ENCODE peak calls at places on chromosomes 11 and 22, in five cellular contexts. R, J, X, H and E are unnamed samples.

GRCh38 chr22:20567993-20568417 is 60.6 kb downstream of the MED15 start:
- DNase-seq in R (peak; percentile 59), J (peak; percentile 71), X (no peak), H (no peak), E (peak; percentile 51)

GRCh38 chr11:105862736-105863367 is 159.2 kb downstream of the MSANTD4 start:
- DNase-seq in R (peak; percentile 68), J (peak; percentile 70), X (peak; percentile 30), H (no peak), E (peak; percentile 57)

GRCh38 chr11:803770-804598 is 1.0 kb downstream of the PIDD1 start:
- DNase-seq in R (no peak), J (peak; percentile 22), X (no peak), H (no peak), E (no peak)

GRCh38 chr11:126083829-126084607 is 21.4 kb upstream of the CDON start:
- DNase-seq in R (no peak), J (no peak), X (peak; percentile 73), H (no peak), E (no peak)

GRCh38 chr11:111733655-111734088 is 32.5 kb downstream of the PPP2R1B start:
- DNase-seq in R (no peak), J (no peak), X (no peak), H (no peak), E (no peak)

GRCh38 chr11:64447717-64448598 is 89.0 kb downstream of the RPS6KA4 start:
- DNase-seq in R (peak; percentile 7), J (peak; percentile 57), X (no peak), H (no peak), E (peak; percentile 15)

GRCh38 chr11:44383246-44383645 is 73.3 kb upstream of the ALX4 start:
- DNase-seq in R (no peak), J (no peak), X (no peak), H (no peak), E (no peak)

GRCh38 chr11:117222991-117223740 is 8.7 kb downstream of the PCSK7 start:
- DNase-seq in R (no peak), J (no peak), X (no peak), H (no peak), E (no peak)

GRCh38 chr11:114886644-114887259 is 208.4 kb downstream of the NXPE2 start:
- DNase-seq in R (no peak), J (no peak), X (no peak), H (no peak), E (no peak)

GRCh38 chr11:91703042-91703441 is 521.6 kb upstream of the FAT3 start:
- DNase-seq in R (no peak), J (no peak), X (no peak), H (no peak), E (no peak)

GRCh38 chr11:34324466-34324865 is 33.3 kb downstream of the ABTB2 start:
- DNase-seq in R (no peak), J (no peak), X (no peak), H (no peak), E (no peak)
- H2BK5ac ChIP-seq in R (no peak overlapping the region), J (no peak overlapping the region), X (no peak overlapping the region), H (no peak overlapping the region), E (no peak overlapping the region)

GRCh38 chr11:11003226-11003625 is 145.4 kb upstream of the ZBED5 start:
- DNase-seq in R (no peak), J (no peak), X (no peak), H (no peak), E (no peak)
- H3K4me3 ChIP-seq in R (no peak overlapping the region), J (no peak overlapping the region), X (no peak overlapping the region), H (no peak overlapping the region), E (no peak overlapping the region)

DNA sequence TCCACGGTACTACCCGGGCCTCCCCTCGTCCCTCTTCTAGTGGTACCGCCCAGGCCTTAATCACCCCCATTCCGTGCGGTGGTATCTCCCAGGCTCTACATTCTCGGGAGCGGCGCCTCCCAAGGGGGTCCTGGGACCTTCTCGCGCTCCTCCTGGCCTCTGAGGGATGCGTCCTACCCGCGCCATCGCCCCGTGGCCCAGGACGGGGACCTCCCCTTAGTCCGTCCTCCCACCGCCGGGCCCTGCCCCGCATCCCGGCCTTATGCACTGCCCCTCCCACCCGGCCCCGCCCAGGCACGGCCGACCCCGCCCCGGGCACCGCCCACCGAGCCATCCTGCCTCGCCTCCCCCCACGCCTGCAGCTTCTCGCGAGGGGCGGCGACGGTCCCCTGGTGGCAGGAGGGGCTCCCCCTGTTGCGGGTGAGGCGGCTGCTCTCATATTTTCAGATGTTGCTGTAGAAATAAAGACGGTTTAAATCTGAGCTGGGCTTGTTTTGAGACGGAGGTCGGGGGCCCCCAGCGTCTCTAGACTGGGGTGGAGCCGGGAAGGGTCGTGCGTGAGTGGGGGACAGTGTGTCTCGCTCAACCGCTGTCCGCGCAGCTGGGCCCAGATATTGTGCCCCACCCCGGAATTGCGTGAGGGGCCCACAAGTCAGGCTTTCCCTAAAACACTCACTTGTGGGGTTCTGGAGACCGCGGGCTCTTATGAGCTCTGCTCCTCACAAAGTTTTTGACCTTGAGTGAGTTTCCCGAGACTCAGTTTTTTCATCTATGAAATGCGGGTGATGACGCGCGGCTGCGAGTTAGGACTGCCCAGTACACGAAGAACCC is 845 bp upstream of the RAB1B start:
- DNase-seq in R (peak; percentile 79), J (peak; percentile 89), X (peak; percentile 86), H (peak; percentile 88), E (peak; percentile 92)
- H2BK5ac ChIP-seq in R (peak overlapping the region; percentile 78), J (no peak overlapping the region), X (no peak overlapping the region), H (peak overlapping the region; percentile 47), E (no peak overlapping the region)

GRCh38 chr22:30310881-30311771 is 15.6 kb downstream of the TBC1D10A start:
- DNase-seq in R (peak; percentile 61), J (peak; percentile 58), X (no peak), H (no peak), E (no peak)

GRCh38 chr22:30308096-30308495 is 18.6 kb downstream of the TBC1D10A start:
- DNase-seq in R (no peak), J (no peak), X (no peak), H (no peak), E (no peak)

GRCh38 chr22:30312053-30312452 is 14.7 kb downstream of the TBC1D10A start:
- DNase-seq in R (peak; percentile 83), J (peak; percentile 82), X (no peak), H (no peak), E (no peak)

GRCh38 chr22:30308518-30309230 is 18.1 kb downstream of the TBC1D10A start:
- DNase-seq in R (peak; percentile 73), J (peak; percentile 79), X (no peak), H (no peak), E (no peak)

GRCh38 chr22:30309981-30310672 is 16.6 kb downstream of the TBC1D10A start:
- DNase-seq in R (peak; percentile 72), J (peak; percentile 89), X (no peak), H (no peak), E (no peak)
- H3K4me3 ChIP-seq in R (no peak overlapping the region), J (peak overlapping the region; percentile 43), X (no peak overlapping the region), H (no peak overlapping the region), E (no peak overlapping the region)

GRCh38 chr11:3797329-3798090 is at the start of gene NUP98:
- DNase-seq in R (peak; percentile 100), J (peak; percentile 100), X (peak; percentile 99), H (peak; percentile 99), E (peak; percentile 100)
- H2BK5ac ChIP-seq in R (peak within 1 kb of the TSS; percentile 76), J (peak within 1 kb of the TSS; percentile 86), X (peak within 1 kb of the TSS; percentile 75), H (peak within 1 kb of the TSS; percentile 81), E (peak within 1 kb of the TSS; percentile 20)